ENCODE peak calls at places on chromosomes 5 and 9, in four cellular contexts. One of them, this sample, is unnamed.
A peak's percentile ranks its signal among the peaks of the same experiment; 100 is the strongest.

GRCh38 chr5:93800988-93801811 is 59.8 kb upstream of the POU5F2 start:
- DNase-seq in HFF-Myc: peak; percentile 19
- DNase-seq in foreskin melanocyte: peak; percentile 58
- DNase-seq in stimulated activated CD4-positive, alpha-beta T cell treated with anti-CD3 and anti-CD28 coated beads, Interleukin-15, amount 100 ng/mL, for 24 hours: peak; percentile 6
- DNase-seq in this sample: peak; percentile 81

GRCh38 chr9:89815903-89816573 is 211.2 kb downstream of the GADD45G start:
- DNase-seq in HFF-Myc: no peak
- DNase-seq in foreskin melanocyte: no peak
- DNase-seq in stimulated activated CD4-positive, alpha-beta T cell treated with anti-CD3 and anti-CD28 coated beads, Interleukin-15, amount 100 ng/mL, for 24 hours: no peak
- DNase-seq in this sample: no peak

GRCh38 chr5:120396186-120396585 is 67.9 kb upstream of the PRR16 start:
- DNase-seq in HFF-Myc: no peak
- DNase-seq in foreskin melanocyte: no peak
- DNase-seq in stimulated activated CD4-positive, alpha-beta T cell treated with anti-CD3 and anti-CD28 coated beads, Interleukin-15, amount 100 ng/mL, for 24 hours: no peak
- DNase-seq in this sample: peak; percentile 48

GRCh38 chr5:58156977-58157701 is 302.7 kb downstream of the PLK2 start:
- DNase-seq in HFF-Myc: no peak
- DNase-seq in foreskin melanocyte: no peak
- DNase-seq in stimulated activated CD4-positive, alpha-beta T cell treated with anti-CD3 and anti-CD28 coated beads, Interleukin-15, amount 100 ng/mL, for 24 hours: no peak
- DNase-seq in this sample: no peak

GRCh38 chr5:464843-465590 is 22.0 kb downstream of the EXOC3 start:
- DNase-seq in HFF-Myc: no peak
- DNase-seq in foreskin melanocyte: no peak
- DNase-seq in stimulated activated CD4-positive, alpha-beta T cell treated with anti-CD3 and anti-CD28 coated beads, Interleukin-15, amount 100 ng/mL, for 24 hours: no peak
- DNase-seq in this sample: no peak

GRCh38 chr5:157487358-157487757 is 27.3 kb downstream of the NIPAL4 start:
- DNase-seq in HFF-Myc: no peak
- DNase-seq in foreskin melanocyte: no peak
- DNase-seq in stimulated activated CD4-positive, alpha-beta T cell treated with anti-CD3 and anti-CD28 coated beads, Interleukin-15, amount 100 ng/mL, for 24 hours: no peak
- DNase-seq in this sample: no peak

GRCh38 chr5:34488984-34489383 is 167.1 kb upstream of the RAI14 start:
- DNase-seq in HFF-Myc: no peak
- DNase-seq in foreskin melanocyte: no peak
- DNase-seq in stimulated activated CD4-positive, alpha-beta T cell treated with anti-CD3 and anti-CD28 coated beads, Interleukin-15, amount 100 ng/mL, for 24 hours: no peak
- DNase-seq in this sample: no peak

GRCh38 chr5:77707786-77708185 is 68.4 kb downstream of the TBCA start:
- DNase-seq in HFF-Myc: no peak
- DNase-seq in foreskin melanocyte: no peak
- DNase-seq in stimulated activated CD4-positive, alpha-beta T cell treated with anti-CD3 and anti-CD28 coated beads, Interleukin-15, amount 100 ng/mL, for 24 hours: no peak
- DNase-seq in this sample: no peak

GRCh38 chr5:79800979-79801827 is 111.6 kb downstream of the CMYA5 start:
- DNase-seq in HFF-Myc: no peak
- DNase-seq in foreskin melanocyte: no peak
- DNase-seq in stimulated activated CD4-positive, alpha-beta T cell treated with anti-CD3 and anti-CD28 coated beads, Interleukin-15, amount 100 ng/mL, for 24 hours: no peak
- DNase-seq in this sample: no peak

GRCh38 chr5:135214897-135215616 is 181.0 kb upstream of the PITX1 start:
- DNase-seq in HFF-Myc: no peak
- DNase-seq in foreskin melanocyte: no peak
- DNase-seq in stimulated activated CD4-positive, alpha-beta T cell treated with anti-CD3 and anti-CD28 coated beads, Interleukin-15, amount 100 ng/mL, for 24 hours: no peak
- DNase-seq in this sample: no peak

GRCh38 chr9:79300153-79300552 is 271.6 kb upstream of the TLE4 start:
- DNase-seq in HFF-Myc: no peak
- DNase-seq in foreskin melanocyte: no peak
- DNase-seq in stimulated activated CD4-positive, alpha-beta T cell treated with anti-CD3 and anti-CD28 coated beads, Interleukin-15, amount 100 ng/mL, for 24 hours: no peak
- DNase-seq in this sample: no peak

GRCh38 chr5:147822686-147823491 is 8.6 kb downstream of the SPINK1 start:
- DNase-seq in HFF-Myc: peak; percentile 36
- DNase-seq in foreskin melanocyte: peak; percentile 63
- DNase-seq in stimulated activated CD4-positive, alpha-beta T cell treated with anti-CD3 and anti-CD28 coated beads, Interleukin-15, amount 100 ng/mL, for 24 hours: peak; percentile 20
- DNase-seq in this sample: peak; percentile 59

GRCh38 chr5:175706499-175706898 is 48.6 kb downstream of the HRH2 start:
- DNase-seq in HFF-Myc: no peak
- DNase-seq in foreskin melanocyte: no peak
- DNase-seq in stimulated activated CD4-positive, alpha-beta T cell treated with anti-CD3 and anti-CD28 coated beads, Interleukin-15, amount 100 ng/mL, for 24 hours: no peak
- DNase-seq in this sample: no peak

GRCh38 chr9:121700165-121700830 is 48.9 kb downstream of the DAB2IP start:
- DNase-seq in HFF-Myc: no peak
- DNase-seq in foreskin melanocyte: no peak
- DNase-seq in stimulated activated CD4-positive, alpha-beta T cell treated with anti-CD3 and anti-CD28 coated beads, Interleukin-15, amount 100 ng/mL, for 24 hours: peak; percentile 36
- DNase-seq in this sample: peak; percentile 53

GRCh38 chr5:78345485-78345884 is 14.9 kb upstream of the SCAMP1 start:
- DNase-seq in HFF-Myc: no peak
- DNase-seq in foreskin melanocyte: no peak
- DNase-seq in stimulated activated CD4-positive, alpha-beta T cell treated with anti-CD3 and anti-CD28 coated beads, Interleukin-15, amount 100 ng/mL, for 24 hours: no peak
- DNase-seq in this sample: peak; percentile 53

GRCh38 chr5:35803221-35803651 is 53.5 kb upstream of the IL7R start:
- DNase-seq in HFF-Myc: peak; percentile 74
- DNase-seq in foreskin melanocyte: peak; percentile 31
- DNase-seq in stimulated activated CD4-positive, alpha-beta T cell treated with anti-CD3 and anti-CD28 coated beads, Interleukin-15, amount 100 ng/mL, for 24 hours: no peak
- DNase-seq in this sample: peak; percentile 66

GRCh38 chr9:125906144-125906543 is 159.0 kb downstream of the PBX3 start:
- DNase-seq in HFF-Myc: no peak
- DNase-seq in foreskin melanocyte: peak; percentile 62
- DNase-seq in stimulated activated CD4-positive, alpha-beta T cell treated with anti-CD3 and anti-CD28 coated beads, Interleukin-15, amount 100 ng/mL, for 24 hours: no peak
- DNase-seq in this sample: peak; percentile 86

GRCh38 chr9:131722260-131722659 is 17.6 kb downstream of the RAPGEF1 start:
- DNase-seq in HFF-Myc: no peak
- DNase-seq in foreskin melanocyte: no peak
- DNase-seq in stimulated activated CD4-positive, alpha-beta T cell treated with anti-CD3 and anti-CD28 coated beads, Interleukin-15, amount 100 ng/mL, for 24 hours: no peak
- DNase-seq in this sample: peak; percentile 62

GRCh38 chr9:3873818-3874217 is 348.0 kb upstream of the RFX3 start:
- DNase-seq in HFF-Myc: no peak
- DNase-seq in foreskin melanocyte: no peak
- DNase-seq in stimulated activated CD4-positive, alpha-beta T cell treated with anti-CD3 and anti-CD28 coated beads, Interleukin-15, amount 100 ng/mL, for 24 hours: no peak
- DNase-seq in this sample: peak; percentile 26

GRCh38 chr5:61811052-61811451 is 479.0 kb downstream of the ZSWIM6 start:
- DNase-seq in HFF-Myc: no peak
- DNase-seq in foreskin melanocyte: no peak
- DNase-seq in stimulated activated CD4-positive, alpha-beta T cell treated with anti-CD3 and anti-CD28 coated beads, Interleukin-15, amount 100 ng/mL, for 24 hours: no peak
- DNase-seq in this sample: peak; percentile 38

GRCh38 chr9:27086818-27087680 is 22.0 kb upstream of the TEK start:
- DNase-seq in HFF-Myc: no peak
- DNase-seq in foreskin melanocyte: peak; percentile 59
- DNase-seq in stimulated activated CD4-positive, alpha-beta T cell treated with anti-CD3 and anti-CD28 coated beads, Interleukin-15, amount 100 ng/mL, for 24 hours: no peak
- DNase-seq in this sample: peak; percentile 85

GRCh38 chr5:102759700-102760099 is 4.6 kb downstream of the PAM start:
- DNase-seq in HFF-Myc: no peak
- DNase-seq in foreskin melanocyte: no peak
- DNase-seq in stimulated activated CD4-positive, alpha-beta T cell treated with anti-CD3 and anti-CD28 coated beads, Interleukin-15, amount 100 ng/mL, for 24 hours: no peak
- DNase-seq in this sample: no peak

GRCh38 chr9:113616716-113617496 is 153.4 kb downstream of the RGS3 start:
- DNase-seq in HFF-Myc: no peak
- DNase-seq in foreskin melanocyte: no peak
- DNase-seq in stimulated activated CD4-positive, alpha-beta T cell treated with anti-CD3 and anti-CD28 coated beads, Interleukin-15, amount 100 ng/mL, for 24 hours: peak; percentile 49
- DNase-seq in this sample: no peak

GRCh38 chr5:128062172-128062746 is 21.3 kb upstream of the SLC12A2 start:
- DNase-seq in HFF-Myc: no peak
- DNase-seq in foreskin melanocyte: no peak
- DNase-seq in stimulated activated CD4-positive, alpha-beta T cell treated with anti-CD3 and anti-CD28 coated beads, Interleukin-15, amount 100 ng/mL, for 24 hours: no peak
- DNase-seq in this sample: peak; percentile 42

GRCh38 chr5:155129513-155129880 is 115.9 kb downstream of the KIF4B start:
- DNase-seq in HFF-Myc: no peak
- DNase-seq in foreskin melanocyte: no peak
- DNase-seq in stimulated activated CD4-positive, alpha-beta T cell treated with anti-CD3 and anti-CD28 coated beads, Interleukin-15, amount 100 ng/mL, for 24 hours: no peak
- DNase-seq in this sample: no peak

GRCh38 chr5:149125386-149125891 is 15.9 kb upstream of the ABLIM3 start:
- DNase-seq in HFF-Myc: no peak
- DNase-seq in foreskin melanocyte: no peak
- DNase-seq in stimulated activated CD4-positive, alpha-beta T cell treated with anti-CD3 and anti-CD28 coated beads, Interleukin-15, amount 100 ng/mL, for 24 hours: no peak
- DNase-seq in this sample: no peak

GRCh38 chr9:14987858-14988257 is 77.6 kb upstream of the FREM1 start:
- DNase-seq in HFF-Myc: no peak
- DNase-seq in foreskin melanocyte: no peak
- DNase-seq in stimulated activated CD4-positive, alpha-beta T cell treated with anti-CD3 and anti-CD28 coated beads, Interleukin-15, amount 100 ng/mL, for 24 hours: no peak
- DNase-seq in this sample: no peak

GRCh38 chr5:43063731-43064171 is 23.6 kb upstream of the ANXA2R start:
- DNase-seq in HFF-Myc: no peak
- DNase-seq in foreskin melanocyte: no peak
- DNase-seq in stimulated activated CD4-positive, alpha-beta T cell treated with anti-CD3 and anti-CD28 coated beads, Interleukin-15, amount 100 ng/mL, for 24 hours: no peak
- DNase-seq in this sample: peak; percentile 39

GRCh38 chr5:143311428-143311827 is 92.1 kb downstream of the NR3C1 start:
- DNase-seq in HFF-Myc: peak; percentile 24
- DNase-seq in foreskin melanocyte: no peak
- DNase-seq in stimulated activated CD4-positive, alpha-beta T cell treated with anti-CD3 and anti-CD28 coated beads, Interleukin-15, amount 100 ng/mL, for 24 hours: no peak
- DNase-seq in this sample: peak; percentile 88

GRCh38 chr5:148011407-148012124 is 52.2 kb upstream of the SPINK5 start:
- DNase-seq in HFF-Myc: no peak
- DNase-seq in foreskin melanocyte: no peak
- DNase-seq in stimulated activated CD4-positive, alpha-beta T cell treated with anti-CD3 and anti-CD28 coated beads, Interleukin-15, amount 100 ng/mL, for 24 hours: no peak
- DNase-seq in this sample: peak; percentile 91

GRCh38 chr5:118224546-118224945 is 763.8 kb downstream of the DTWD2 start:
- DNase-seq in HFF-Myc: peak; percentile 10
- DNase-seq in foreskin melanocyte: peak; percentile 80
- DNase-seq in stimulated activated CD4-positive, alpha-beta T cell treated with anti-CD3 and anti-CD28 coated beads, Interleukin-15, amount 100 ng/mL, for 24 hours: no peak
- DNase-seq in this sample: peak; percentile 80

GRCh38 chr5:78577992-78578391 is 70.6 kb downstream of the LHFPL2 start:
- DNase-seq in HFF-Myc: no peak
- DNase-seq in foreskin melanocyte: no peak
- DNase-seq in stimulated activated CD4-positive, alpha-beta T cell treated with anti-CD3 and anti-CD28 coated beads, Interleukin-15, amount 100 ng/mL, for 24 hours: no peak
- DNase-seq in this sample: no peak

GRCh38 chr5:371811-372555 is 50.5 kb downstream of the AHRR start:
- DNase-seq in HFF-Myc: no peak
- DNase-seq in foreskin melanocyte: no peak
- DNase-seq in stimulated activated CD4-positive, alpha-beta T cell treated with anti-CD3 and anti-CD28 coated beads, Interleukin-15, amount 100 ng/mL, for 24 hours: no peak
- DNase-seq in this sample: no peak

GRCh38 chr5:38961691-38962090 is 112.5 kb downstream of the RICTOR start:
- DNase-seq in HFF-Myc: no peak
- DNase-seq in foreskin melanocyte: no peak
- DNase-seq in stimulated activated CD4-positive, alpha-beta T cell treated with anti-CD3 and anti-CD28 coated beads, Interleukin-15, amount 100 ng/mL, for 24 hours: no peak
- DNase-seq in this sample: no peak

This sample was measured in fibroblast of lung.